ENCODE peak calls at places on chromosomes 2 and 18, in eight cellular contexts. One of them, this sample, is unnamed.

GRCh38 chr2:25303517-25304338 is 38.0 kb downstream of the DNMT3A start:
- DNase-seq in H9: no peak
- DNase-seq in fibroblast of mammary gland: no peak
- DNase-seq in aorta: no peak
- DNase-seq in HuH-7: no peak
- DNase-seq in stimulated activated CD8-positive, alpha-beta memory T cell treated with anti-CD3 and anti-CD28 coated beads, Interleukin-15, amount 100 ng/mL, for 24 hours: no peak
- DNase-seq in pancreas: no peak
- DNase-seq in T-helper 9 cell: no peak
- DNase-seq in this sample: no peak

GRCh38 chr18:44973282-44973681 is 292.6 kb downstream of the SETBP1 start:
- DNase-seq in H9: no peak
- DNase-seq in fibroblast of mammary gland: peak
- DNase-seq in aorta: no peak
- DNase-seq in HuH-7: no peak
- DNase-seq in stimulated activated CD8-positive, alpha-beta memory T cell treated with anti-CD3 and anti-CD28 coated beads, Interleukin-15, amount 100 ng/mL, for 24 hours: no peak
- DNase-seq in pancreas: no peak
- DNase-seq in T-helper 9 cell: no peak
- DNase-seq in this sample: no peak

GRCh38 chr18:54828290-54828871 is at the start of gene RAB27B:
- DNase-seq in H9: peak
- DNase-seq in fibroblast of mammary gland: peak
- DNase-seq in aorta: peak
- DNase-seq in HuH-7: peak
- DNase-seq in stimulated activated CD8-positive, alpha-beta memory T cell treated with anti-CD3 and anti-CD28 coated beads, Interleukin-15, amount 100 ng/mL, for 24 hours: peak
- DNase-seq in pancreas: peak
- DNase-seq in T-helper 9 cell: peak
- DNase-seq in this sample: peak

GRCh38 chr2:73259704-73260337 is 24.5 kb downstream of the FBXO41 start:
- DNase-seq in H9: no peak
- DNase-seq in fibroblast of mammary gland: no peak
- DNase-seq in aorta: no peak
- DNase-seq in HuH-7: no peak
- DNase-seq in stimulated activated CD8-positive, alpha-beta memory T cell treated with anti-CD3 and anti-CD28 coated beads, Interleukin-15, amount 100 ng/mL, for 24 hours: no peak
- DNase-seq in pancreas: no peak
- DNase-seq in T-helper 9 cell: no peak
- DNase-seq in this sample: no peak

GRCh38 chr2:69298261-69298660 is 88.8 kb downstream of the GFPT1 start:
- DNase-seq in H9: no peak
- DNase-seq in fibroblast of mammary gland: peak
- DNase-seq in aorta: no peak
- DNase-seq in HuH-7: no peak
- DNase-seq in stimulated activated CD8-positive, alpha-beta memory T cell treated with anti-CD3 and anti-CD28 coated beads, Interleukin-15, amount 100 ng/mL, for 24 hours: no peak
- DNase-seq in pancreas: no peak
- DNase-seq in T-helper 9 cell: no peak
- DNase-seq in this sample: no peak

GRCh38 chr18:38369772-38370690 is 804.4 kb upstream of the CELF4 start:
- DNase-seq in H9: no peak
- DNase-seq in fibroblast of mammary gland: no peak
- DNase-seq in aorta: no peak
- DNase-seq in HuH-7: no peak
- DNase-seq in stimulated activated CD8-positive, alpha-beta memory T cell treated with anti-CD3 and anti-CD28 coated beads, Interleukin-15, amount 100 ng/mL, for 24 hours: no peak
- DNase-seq in pancreas: no peak
- DNase-seq in T-helper 9 cell: no peak
- DNase-seq in this sample: no peak

GRCh38 chr2:60984717-60985116 is 32.8 kb upstream of the PEX13 start:
- DNase-seq in H9: no peak
- DNase-seq in fibroblast of mammary gland: no peak
- DNase-seq in aorta: no peak
- DNase-seq in HuH-7: no peak
- DNase-seq in stimulated activated CD8-positive, alpha-beta memory T cell treated with anti-CD3 and anti-CD28 coated beads, Interleukin-15, amount 100 ng/mL, for 24 hours: no peak
- DNase-seq in pancreas: no peak
- DNase-seq in T-helper 9 cell: no peak
- DNase-seq in this sample: no peak

GRCh38 chr18:1062592-1062991 is 157.9 kb downstream of the ADCYAP1 start:
- DNase-seq in H9: peak
- DNase-seq in fibroblast of mammary gland: peak
- DNase-seq in aorta: no peak
- DNase-seq in HuH-7: no peak
- DNase-seq in stimulated activated CD8-positive, alpha-beta memory T cell treated with anti-CD3 and anti-CD28 coated beads, Interleukin-15, amount 100 ng/mL, for 24 hours: no peak
- DNase-seq in pancreas: no peak
- DNase-seq in T-helper 9 cell: no peak
- DNase-seq in this sample: no peak

GRCh38 chr2:974054-974453 is 23.4 kb downstream of the SNTG2 start:
- DNase-seq in H9: no peak
- DNase-seq in fibroblast of mammary gland: no peak
- DNase-seq in aorta: no peak
- DNase-seq in HuH-7: no peak
- DNase-seq in stimulated activated CD8-positive, alpha-beta memory T cell treated with anti-CD3 and anti-CD28 coated beads, Interleukin-15, amount 100 ng/mL, for 24 hours: no peak
- DNase-seq in pancreas: no peak
- DNase-seq in T-helper 9 cell: no peak
- DNase-seq in this sample: no peak

GRCh38 chr2:24891201-24891600 is 28.8 kb downstream of the ADCY3 start:
- DNase-seq in H9: no peak
- DNase-seq in fibroblast of mammary gland: no peak
- DNase-seq in aorta: no peak
- DNase-seq in HuH-7: no peak
- DNase-seq in stimulated activated CD8-positive, alpha-beta memory T cell treated with anti-CD3 and anti-CD28 coated beads, Interleukin-15, amount 100 ng/mL, for 24 hours: no peak
- DNase-seq in pancreas: no peak
- DNase-seq in T-helper 9 cell: no peak
- DNase-seq in this sample: no peak

GRCh38 chr2:23904692-23905091 is 22.2 kb downstream of the ATAD2B start:
- DNase-seq in H9: no peak
- DNase-seq in fibroblast of mammary gland: no peak
- DNase-seq in aorta: no peak
- DNase-seq in HuH-7: no peak
- DNase-seq in stimulated activated CD8-positive, alpha-beta memory T cell treated with anti-CD3 and anti-CD28 coated beads, Interleukin-15, amount 100 ng/mL, for 24 hours: no peak
- DNase-seq in pancreas: no peak
- DNase-seq in T-helper 9 cell: no peak
- DNase-seq in this sample: no peak

GRCh38 chr18:51666717-51667320 is 469.3 kb upstream of the MEX3C start:
- DNase-seq in H9: no peak
- DNase-seq in fibroblast of mammary gland: peak
- DNase-seq in aorta: no peak
- DNase-seq in HuH-7: no peak
- DNase-seq in stimulated activated CD8-positive, alpha-beta memory T cell treated with anti-CD3 and anti-CD28 coated beads, Interleukin-15, amount 100 ng/mL, for 24 hours: no peak
- DNase-seq in pancreas: no peak
- DNase-seq in T-helper 9 cell: no peak
- DNase-seq in this sample: no peak

GRCh38 chr2:98799375-98800329 is 68.7 kb upstream of the MGAT4A start:
- DNase-seq in H9: no peak
- DNase-seq in fibroblast of mammary gland: no peak
- DNase-seq in aorta: no peak
- DNase-seq in HuH-7: no peak
- DNase-seq in stimulated activated CD8-positive, alpha-beta memory T cell treated with anti-CD3 and anti-CD28 coated beads, Interleukin-15, amount 100 ng/mL, for 24 hours: no peak
- DNase-seq in pancreas: no peak
- DNase-seq in T-helper 9 cell: no peak
- DNase-seq in this sample: no peak

GRCh38 chr18:22173928-22174301 is 4.5 kb downstream of the GATA6 start:
- DNase-seq in H9: peak
- DNase-seq in fibroblast of mammary gland: no peak
- DNase-seq in aorta: no peak
- DNase-seq in HuH-7: no peak
- DNase-seq in stimulated activated CD8-positive, alpha-beta memory T cell treated with anti-CD3 and anti-CD28 coated beads, Interleukin-15, amount 100 ng/mL, for 24 hours: no peak
- DNase-seq in pancreas: peak
- DNase-seq in T-helper 9 cell: no peak
- DNase-seq in this sample: no peak

GRCh38 chr2:230256735-230257332 is 31.3 kb downstream of the SP140 start:
- DNase-seq in H9: no peak
- DNase-seq in fibroblast of mammary gland: no peak
- DNase-seq in aorta: no peak
- DNase-seq in HuH-7: no peak
- DNase-seq in stimulated activated CD8-positive, alpha-beta memory T cell treated with anti-CD3 and anti-CD28 coated beads, Interleukin-15, amount 100 ng/mL, for 24 hours: no peak
- DNase-seq in pancreas: no peak
- DNase-seq in T-helper 9 cell: no peak
- DNase-seq in this sample: no peak

GRCh38 chr2:241041557-241042158 is 43.2 kb downstream of the SNED1 start:
- DNase-seq in H9: no peak
- DNase-seq in fibroblast of mammary gland: no peak
- DNase-seq in aorta: no peak
- DNase-seq in HuH-7: no peak
- DNase-seq in stimulated activated CD8-positive, alpha-beta memory T cell treated with anti-CD3 and anti-CD28 coated beads, Interleukin-15, amount 100 ng/mL, for 24 hours: no peak
- DNase-seq in pancreas: no peak
- DNase-seq in T-helper 9 cell: no peak
- DNase-seq in this sample: no peak

GRCh38 chr2:72713857-72714256 is 112.0 kb downstream of the EXOC6B start:
- DNase-seq in H9: no peak
- DNase-seq in fibroblast of mammary gland: no peak
- DNase-seq in aorta: no peak
- DNase-seq in HuH-7: no peak
- DNase-seq in stimulated activated CD8-positive, alpha-beta memory T cell treated with anti-CD3 and anti-CD28 coated beads, Interleukin-15, amount 100 ng/mL, for 24 hours: no peak
- DNase-seq in pancreas: no peak
- DNase-seq in T-helper 9 cell: no peak
- DNase-seq in this sample: no peak

GRCh38 chr2:106990307-106990706 is 104.3 kb upstream of the ST6GAL2 start:
- DNase-seq in H9: no peak
- DNase-seq in fibroblast of mammary gland: peak
- DNase-seq in aorta: no peak
- DNase-seq in HuH-7: no peak
- DNase-seq in stimulated activated CD8-positive, alpha-beta memory T cell treated with anti-CD3 and anti-CD28 coated beads, Interleukin-15, amount 100 ng/mL, for 24 hours: no peak
- DNase-seq in pancreas: no peak
- DNase-seq in T-helper 9 cell: no peak
- DNase-seq in this sample: no peak

GRCh38 chr2:234559609-234560008 is 62.7 kb upstream of the ARL4C start:
- DNase-seq in H9: no peak
- DNase-seq in fibroblast of mammary gland: no peak
- DNase-seq in aorta: no peak
- DNase-seq in HuH-7: no peak
- DNase-seq in stimulated activated CD8-positive, alpha-beta memory T cell treated with anti-CD3 and anti-CD28 coated beads, Interleukin-15, amount 100 ng/mL, for 24 hours: no peak
- DNase-seq in pancreas: no peak
- DNase-seq in T-helper 9 cell: no peak
- DNase-seq in this sample: no peak

GRCh38 chr2:215511454-215512346 is 75.8 kb upstream of the FN1 start:
- DNase-seq in H9: no peak
- DNase-seq in fibroblast of mammary gland: no peak
- DNase-seq in aorta: no peak
- DNase-seq in HuH-7: no peak
- DNase-seq in stimulated activated CD8-positive, alpha-beta memory T cell treated with anti-CD3 and anti-CD28 coated beads, Interleukin-15, amount 100 ng/mL, for 24 hours: no peak
- DNase-seq in pancreas: no peak
- DNase-seq in T-helper 9 cell: no peak
- DNase-seq in this sample: no peak

GRCh38 chr2:170212625-170213280 is 34.8 kb downstream of the MYO3B start:
- DNase-seq in H9: no peak
- DNase-seq in fibroblast of mammary gland: no peak
- DNase-seq in aorta: no peak
- DNase-seq in HuH-7: no peak
- DNase-seq in stimulated activated CD8-positive, alpha-beta memory T cell treated with anti-CD3 and anti-CD28 coated beads, Interleukin-15, amount 100 ng/mL, for 24 hours: no peak
- DNase-seq in pancreas: no peak
- DNase-seq in T-helper 9 cell: no peak
- DNase-seq in this sample: no peak

GRCh38 chr2:55902971-55903370 is 20.6 kb downstream of the EFEMP1 start:
- DNase-seq in H9: no peak
- DNase-seq in fibroblast of mammary gland: no peak
- DNase-seq in aorta: no peak
- DNase-seq in HuH-7: no peak
- DNase-seq in stimulated activated CD8-positive, alpha-beta memory T cell treated with anti-CD3 and anti-CD28 coated beads, Interleukin-15, amount 100 ng/mL, for 24 hours: no peak
- DNase-seq in pancreas: no peak
- DNase-seq in T-helper 9 cell: no peak
- DNase-seq in this sample: no peak

GRCh38 chr2:185990861-185991525 is 252.4 kb downstream of the FSIP2 start:
- DNase-seq in H9: no peak
- DNase-seq in fibroblast of mammary gland: peak
- DNase-seq in aorta: no peak
- DNase-seq in HuH-7: no peak
- DNase-seq in stimulated activated CD8-positive, alpha-beta memory T cell treated with anti-CD3 and anti-CD28 coated beads, Interleukin-15, amount 100 ng/mL, for 24 hours: no peak
- DNase-seq in pancreas: no peak
- DNase-seq in T-helper 9 cell: no peak
- DNase-seq in this sample: no peak

GRCh38 chr2:47309952-47310800 is 92.8 kb upstream of the MSH2 start:
- DNase-seq in H9: no peak
- DNase-seq in fibroblast of mammary gland: peak
- DNase-seq in aorta: no peak
- DNase-seq in HuH-7: peak
- DNase-seq in stimulated activated CD8-positive, alpha-beta memory T cell treated with anti-CD3 and anti-CD28 coated beads, Interleukin-15, amount 100 ng/mL, for 24 hours: no peak
- DNase-seq in pancreas: no peak
- DNase-seq in T-helper 9 cell: no peak
- DNase-seq in this sample: no peak

GRCh38 chr2:202944403-202944802 is 32.3 kb downstream of the CARF start:
- DNase-seq in H9: no peak
- DNase-seq in fibroblast of mammary gland: peak
- DNase-seq in aorta: no peak
- DNase-seq in HuH-7: no peak
- DNase-seq in stimulated activated CD8-positive, alpha-beta memory T cell treated with anti-CD3 and anti-CD28 coated beads, Interleukin-15, amount 100 ng/mL, for 24 hours: no peak
- DNase-seq in pancreas: no peak
- DNase-seq in T-helper 9 cell: no peak
- DNase-seq in this sample: no peak

GRCh38 chr2:240443891-240444301 is 8.4 kb downstream of the GPC1 start:
- DNase-seq in H9: no peak
- DNase-seq in fibroblast of mammary gland: peak
- DNase-seq in aorta: no peak
- DNase-seq in HuH-7: no peak
- DNase-seq in stimulated activated CD8-positive, alpha-beta memory T cell treated with anti-CD3 and anti-CD28 coated beads, Interleukin-15, amount 100 ng/mL, for 24 hours: no peak
- DNase-seq in pancreas: no peak
- DNase-seq in T-helper 9 cell: no peak
- DNase-seq in this sample: no peak

GRCh38 chr2:237435844-237436590 is 22.1 kb upstream of the COL6A3 start:
- DNase-seq in H9: no peak
- DNase-seq in fibroblast of mammary gland: peak
- DNase-seq in aorta: peak
- DNase-seq in HuH-7: no peak
- DNase-seq in stimulated activated CD8-positive, alpha-beta memory T cell treated with anti-CD3 and anti-CD28 coated beads, Interleukin-15, amount 100 ng/mL, for 24 hours: no peak
- DNase-seq in pancreas: no peak
- DNase-seq in T-helper 9 cell: no peak
- DNase-seq in this sample: no peak

GRCh38 chr2:193743089-193743488 is 1548.4 kb upstream of the TMEFF2 start:
- DNase-seq in H9: no peak
- DNase-seq in fibroblast of mammary gland: no peak
- DNase-seq in aorta: no peak
- DNase-seq in HuH-7: no peak
- DNase-seq in stimulated activated CD8-positive, alpha-beta memory T cell treated with anti-CD3 and anti-CD28 coated beads, Interleukin-15, amount 100 ng/mL, for 24 hours: no peak
- DNase-seq in pancreas: no peak
- DNase-seq in T-helper 9 cell: no peak
- DNase-seq in this sample: no peak

GRCh38 chr2:111017034-111017640 is 103.6 kb upstream of the BCL2L11 start:
- DNase-seq in H9: no peak
- DNase-seq in fibroblast of mammary gland: no peak
- DNase-seq in aorta: no peak
- DNase-seq in HuH-7: no peak
- DNase-seq in stimulated activated CD8-positive, alpha-beta memory T cell treated with anti-CD3 and anti-CD28 coated beads, Interleukin-15, amount 100 ng/mL, for 24 hours: no peak
- DNase-seq in pancreas: no peak
- DNase-seq in T-helper 9 cell: no peak
- DNase-seq in this sample: no peak

GRCh38 chr2:209526541-209526940 is 102.7 kb downstream of the MAP2 start:
- DNase-seq in H9: no peak
- DNase-seq in fibroblast of mammary gland: peak
- DNase-seq in aorta: no peak
- DNase-seq in HuH-7: no peak
- DNase-seq in stimulated activated CD8-positive, alpha-beta memory T cell treated with anti-CD3 and anti-CD28 coated beads, Interleukin-15, amount 100 ng/mL, for 24 hours: no peak
- DNase-seq in pancreas: no peak
- DNase-seq in T-helper 9 cell: no peak
- DNase-seq in this sample: no peak

GRCh38 chr2:210630904-210631560 is 74.6 kb downstream of the CPS1 start:
- DNase-seq in H9: no peak
- DNase-seq in fibroblast of mammary gland: no peak
- DNase-seq in aorta: no peak
- DNase-seq in HuH-7: no peak
- DNase-seq in stimulated activated CD8-positive, alpha-beta memory T cell treated with anti-CD3 and anti-CD28 coated beads, Interleukin-15, amount 100 ng/mL, for 24 hours: no peak
- DNase-seq in pancreas: no peak
- DNase-seq in T-helper 9 cell: no peak
- DNase-seq in this sample: no peak

GRCh38 chr2:136787970-136788369 is 22.6 kb downstream of the THSD7B start:
- DNase-seq in H9: no peak
- DNase-seq in fibroblast of mammary gland: no peak
- DNase-seq in aorta: no peak
- DNase-seq in HuH-7: no peak
- DNase-seq in stimulated activated CD8-positive, alpha-beta memory T cell treated with anti-CD3 and anti-CD28 coated beads, Interleukin-15, amount 100 ng/mL, for 24 hours: no peak
- DNase-seq in pancreas: no peak
- DNase-seq in T-helper 9 cell: no peak
- DNase-seq in this sample: no peak

This sample was measured in activated CD8-positive, alpha-beta memory T cell treated with anti-CD3 and anti-CD28 coated beads for 1 hour.